ENCODE peak calls at places on chromosomes 13 and 19, in six cellular contexts. Q is uterus, V is endothelial cell of umbilical vein, B is lower leg skin, Y is heart left ventricle, U is right lobe of liver. L is an unnamed sample.

GRCh38 chr13:43664700-43665191 is 122.0 kb downstream of the ENOX1 start:
- DNase-seq in Q (peak), V (peak), B (no peak), Y (no peak), U (no peak), L (no peak)

GRCh38 chr19:19460761-19461265 is 54.5 kb downstream of the TSSK6 start:
- DNase-seq in Q (peak), V (peak), B (peak), Y (peak), U (no peak), L (peak)

GRCh38 chr19:33779849-33780248 is 16.8 kb upstream of the KCTD15 start:
- DNase-seq in Q (no peak), V (no peak), B (no peak), Y (no peak), U (no peak), L (no peak)

GRCh38 chr19:24054044-24054935 is 32.7 kb upstream of the ZNF254 start:
- DNase-seq in Q (no peak), V (no peak), B (no peak), Y (no peak), U (no peak), L (no peak)

GRCh38 chr19:35090160-35090794 is 25.3 kb upstream of the FXYD3 start:
- DNase-seq in Q (peak), V (peak), B (no peak), Y (no peak), U (peak), L (peak)

GRCh38 chr19:14943601-14944000 is 2.3 kb downstream of the OR7C2 start:
- DNase-seq in Q (no peak), V (no peak), B (no peak), Y (no peak), U (no peak), L (no peak)

GRCh38 chr19:35913589-35913988 is 5.5 kb upstream of the TYROBP start:
- DNase-seq in Q (no peak), V (no peak), B (no peak), Y (no peak), U (no peak), L (no peak)

GRCh38 chr19:3672575-3672948 is 27.7 kb downstream of the PIP5K1C start:
- DNase-seq in Q (no peak), V (no peak), B (no peak), Y (no peak), U (no peak), L (no peak)

GRCh38 chr19:58577581-58578429 is 4.7 kb upstream of the MZF1 start:
- DNase-seq in Q (peak), V (no peak), B (peak), Y (no peak), U (peak), L (no peak)

GRCh38 chr13:44181938-44182337 is 191.7 kb upstream of the SERP2 start:
- DNase-seq in Q (no peak), V (no peak), B (no peak), Y (no peak), U (no peak), L (no peak)

GRCh38 chr19:11265785-11266236 is 3.5 kb upstream of the DOCK6 start:
- DNase-seq in Q (no peak), V (no peak), B (no peak), Y (no peak), U (peak), L (no peak)

GRCh38 chr13:60090579-60090978 is 73.1 kb downstream of the DIAPH3 start:
- DNase-seq in Q (no peak), V (peak), B (no peak), Y (no peak), U (no peak), L (no peak)

GRCh38 chr19:8512115-8512967 is 1.6 kb downstream of the ZNF414 start:
- DNase-seq in Q (no peak), V (no peak), B (no peak), Y (peak), U (no peak), L (no peak)

GRCh38 chr13:105847532-105848295 is 687.7 kb downstream of the EFNB2 start:
- DNase-seq in Q (no peak), V (peak), B (no peak), Y (no peak), U (no peak), L (no peak)

GRCh38 chr19:38277549-38277948 is 13.2 kb downstream of the SPINT2 start:
- DNase-seq in Q (no peak), V (no peak), B (no peak), Y (no peak), U (no peak), L (no peak)

GRCh38 chr19:46198756-46199155 is 30.8 kb upstream of the IGFL1 start:
- DNase-seq in Q (no peak), V (no peak), B (no peak), Y (no peak), U (no peak), L (no peak)

GRCh38 chr13:87128006-87128405 is 543.2 kb upstream of the SLITRK5 start:
- DNase-seq in Q (no peak), V (no peak), B (no peak), Y (no peak), U (no peak), L (no peak)

GRCh38 chr13:27797228-27797624 is 4.9 kb downstream of the GSX1 start:
- DNase-seq in Q (no peak), V (peak), B (no peak), Y (no peak), U (no peak), L (no peak)

GRCh38 chr19:49565261-49565660 is 15.1 kb downstream of the NOSIP start:
- DNase-seq in Q (no peak), V (no peak), B (no peak), Y (peak), U (no peak), L (no peak)

GRCh38 chr13:40388617-40389016 is 277.8 kb downstream of the FOXO1 start:
- DNase-seq in Q (no peak), V (no peak), B (no peak), Y (no peak), U (no peak), L (peak)

GRCh38 chr13:101654916-101655315 is 202.4 kb downstream of the ITGBL1 start:
- DNase-seq in Q (no peak), V (no peak), B (no peak), Y (no peak), U (no peak), L (no peak)

GRCh38 chr13:43303040-43303729 is 279.8 kb downstream of the DNAJC15 start:
- DNase-seq in Q (no peak), V (peak), B (no peak), Y (peak), U (peak), L (peak)

GRCh38 chr13:47499358-47500150 is 501.5 kb downstream of the SUCLA2 start:
- DNase-seq in Q (no peak), V (no peak), B (no peak), Y (no peak), U (no peak), L (no peak)

GRCh38 chr13:68176486-68176885 is 946.4 kb upstream of the PCDH9 start:
- DNase-seq in Q (no peak), V (peak), B (no peak), Y (no peak), U (no peak), L (no peak)

GRCh38 chr19:40274585-40275544 is 10.3 kb downstream of the AKT2 start:
- DNase-seq in Q (no peak), V (no peak), B (peak), Y (no peak), U (no peak), L (no peak)

GRCh38 chr13:20146381-20146780 is 14.5 kb downstream of the GJA3 start:
- DNase-seq in Q (no peak), V (no peak), B (no peak), Y (no peak), U (no peak), L (no peak)

GRCh38 chr13:41955605-41956004 is 5.3 kb downstream of the VWA8 start:
- DNase-seq in Q (no peak), V (no peak), B (no peak), Y (no peak), U (peak), L (no peak)

GRCh38 chr19:18414504-18415176 is 4.6 kb upstream of the SSBP4 start:
- DNase-seq in Q (peak), V (no peak), B (no peak), Y (peak), U (peak), L (no peak)

GRCh38 chr13:41780736-41781708 is 179.9 kb downstream of the VWA8 start:
- DNase-seq in Q (no peak), V (no peak), B (no peak), Y (no peak), U (no peak), L (no peak)

GRCh38 chr19:49570997-49571676 is 9.2 kb downstream of the NOSIP start:
- DNase-seq in Q (no peak), V (no peak), B (no peak), Y (no peak), U (no peak), L (no peak)

GRCh38 chr19:39599116-39599515 is 3.2 kb upstream of the LGALS13 start:
- DNase-seq in Q (no peak), V (peak), B (no peak), Y (no peak), U (no peak), L (no peak)

GRCh38 chr13:41756198-41756885 is 204.6 kb downstream of the VWA8 start:
- DNase-seq in Q (no peak), V (no peak), B (no peak), Y (no peak), U (no peak), L (no peak)

GRCh38 chr13:113951246-113951999 is 22.5 kb downstream of the C13orf46 start:
- DNase-seq in Q (peak), V (peak), B (peak), Y (peak), U (peak), L (peak)

GRCh38 chr13:113997845-113998751 is 24.2 kb upstream of the C13orf46 start:
- DNase-seq in Q (peak), V (no peak), B (no peak), Y (peak), U (no peak), L (no peak)

GRCh38 chr19:1725100-1726064 is 27.9 kb upstream of the ONECUT3 start:
- DNase-seq in Q (no peak), V (peak), B (no peak), Y (peak), U (peak), L (no peak)

GRCh38 chr19:41310031-41310831 is at the start of gene CCDC97:
- DNase-seq in Q (peak), V (peak), B (peak), Y (peak), U (peak), L (peak)
- TF ChIP-seq POLR2A in Q (peak), V (peak), B (no peak), Y (peak), U (peak), L (peak)

GRCh38 chr19:57559008-57559403 is 657 bp downstream of the ZNF550 start:
- DNase-seq in Q (no peak), V (peak), B (no peak), Y (peak), U (no peak), L (no peak)

GRCh38 chr19:57558525-57558924 is 1.1 kb downstream of the ZNF550 start:
- DNase-seq in Q (no peak), V (no peak), B (no peak), Y (no peak), U (no peak), L (no peak)

GRCh38 chr19:57560049-57560491 is 407 bp upstream of the ZNF550 start:
- DNase-seq in Q (no peak), V (no peak), B (no peak), Y (peak), U (no peak), L (no peak)

GRCh38 chr19:57563547-57563946 is 3.9 kb upstream of the ZNF550 start:
- DNase-seq in Q (no peak), V (no peak), B (no peak), Y (no peak), U (no peak), L (no peak)

DNA sequence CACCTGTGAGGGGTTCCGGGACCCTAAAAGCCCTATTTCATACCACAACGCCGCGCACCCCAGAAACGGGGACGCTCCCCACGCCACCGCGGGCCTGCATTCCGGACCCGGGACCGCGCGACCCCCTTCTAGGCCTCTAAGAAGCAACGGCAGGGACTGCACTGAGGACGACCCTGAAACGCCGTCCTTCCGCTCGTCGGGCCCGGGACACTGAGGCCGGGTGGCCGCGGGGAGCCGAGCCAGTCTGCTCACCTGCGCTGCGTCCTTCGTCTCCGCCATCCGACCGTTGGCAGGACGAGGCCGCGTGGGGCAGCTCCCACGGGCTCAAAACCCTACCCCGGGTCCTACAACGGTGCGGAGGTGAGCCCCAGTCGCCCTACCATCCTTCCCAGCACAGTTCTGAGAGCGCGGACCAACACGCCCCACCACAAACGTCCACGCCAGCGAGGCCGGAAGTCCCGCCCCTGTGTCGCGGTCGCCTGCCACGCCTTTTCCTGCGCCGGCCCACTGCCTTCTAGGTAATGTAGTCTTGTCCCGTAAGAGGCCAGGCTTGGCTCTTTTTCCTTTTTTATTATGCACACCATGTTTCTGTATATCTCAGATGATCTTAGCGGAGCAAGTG is at the start of gene ZNF550:
- DNase-seq in Q (peak), V (peak), B (peak), Y (peak), U (peak), L (peak)
- TF ChIP-seq POLR2A in Q (peak), V (peak), B (no peak), Y (peak), U (peak), L (peak)

GRCh38 chr19:47695533-47696262 is 17.5 kb upstream of the EHD2 start:
- DNase-seq in Q (no peak), V (no peak), B (no peak), Y (no peak), U (no peak), L (no peak)
- TF ChIP-seq POLR2A in Q (no peak), V (no peak), B (no peak), Y (no peak), U (no peak), L (no peak)

GRCh38 chr19:536881-537404 is 5.4 kb downstream of the CDC34 start:
- DNase-seq in Q (no peak), V (no peak), B (no peak), Y (no peak), U (no peak), L (no peak)

GRCh38 chr19:536031-536880 is 4.7 kb downstream of the CDC34 start:
- DNase-seq in Q (no peak), V (no peak), B (no peak), Y (no peak), U (no peak), L (no peak)

GRCh38 chr19:540867-541637 is 2.8 kb upstream of the GZMM start:
- DNase-seq in Q (no peak), V (no peak), B (no peak), Y (no peak), U (no peak), L (no peak)

GRCh38 chr19:539429-540030 is 4.3 kb upstream of the GZMM start:
- DNase-seq in Q (no peak), V (no peak), B (no peak), Y (peak), U (no peak), L (no peak)

GRCh38 chr19:538641-539428 is 5.0 kb upstream of the GZMM start:
- DNase-seq in Q (no peak), V (no peak), B (no peak), Y (no peak), U (no peak), L (no peak)
- TF ChIP-seq POLR2A in Q (no peak), V (no peak), B (no peak), Y (no peak), U (no peak), L (no peak)

GRCh38 chr13:79405501-79405830 is 589 bp downstream of the RBM26 start:
- DNase-seq in Q (no peak), V (peak), B (no peak), Y (no peak), U (peak), L (no peak)

GRCh38 chr13:79406597-79406908 is 498 bp upstream of the RBM26 start:
- DNase-seq in Q (no peak), V (no peak), B (no peak), Y (no peak), U (no peak), L (no peak)

GRCh38 chr13:79404985-79405384 is 1.1 kb downstream of the RBM26 start:
- DNase-seq in Q (no peak), V (peak), B (no peak), Y (no peak), U (no peak), L (no peak)

GRCh38 chr13:79407349-79407979 is 1.4 kb upstream of the RBM26 start:
- DNase-seq in Q (no peak), V (no peak), B (no peak), Y (no peak), U (no peak), L (no peak)

GRCh38 chr13:79405831-79406596 is at the start of gene RBM26:
- DNase-seq in Q (peak), V (peak), B (peak), Y (peak), U (peak), L (peak)
- TF ChIP-seq POLR2A in Q (peak), V (peak), B (no peak), Y (peak), U (peak), L (peak)